ENCODE peak calls at places on chromosomes 3 and 15, in six cellular contexts. O is coronary artery, J is fibroblast of lung, W is hepatocyte, P is psoas muscle, S is cardiac fibroblast. V is an unnamed sample.
A peak's percentile ranks its signal among the peaks of the same experiment; 100 is the strongest.

GRCh38 chr3:38297537-38297936 is 15.4 kb downstream of the SLC22A14 start:
- DNase-seq in O (no peak), J (no peak), W (no peak), P (no peak), S (no peak), V (no peak)

GRCh38 chr3:53221345-53221744 is 34.5 kb downstream of the TKT start:
- DNase-seq in O (no peak), J (no peak), W (no peak), P (no peak), S (no peak), V (no peak)

GRCh38 chr3:195774917-195775316 is 36.8 kb downstream of the MUC4 start:
- DNase-seq in O (no peak), J (peak; percentile 14), W (peak; percentile 50), P (peak; percentile 76), S (peak; percentile 39), V (peak; percentile 37)

GRCh38 chr3:133821767-133822638 is 16.4 kb downstream of the SRPRB start:
- DNase-seq in O (no peak), J (peak; percentile 77), W (peak; percentile 46), P (peak; percentile 78), S (peak; percentile 38), V (peak; percentile 68)

GRCh38 chr15:69511015-69511414 is 58.4 kb downstream of the RPLP1 start:
- DNase-seq in O (no peak), J (no peak), W (no peak), P (no peak), S (no peak), V (peak; percentile 3)

GRCh38 chr3:68620211-68620610 is 312.1 kb downstream of the TAFA4 start:
- DNase-seq in O (no peak), J (no peak), W (no peak), P (no peak), S (no peak), V (no peak)

GRCh38 chr3:119538772-119539171 is 20.6 kb downstream of the CD80 start:
- DNase-seq in O (no peak), J (no peak), W (no peak), P (no peak), S (no peak), V (no peak)

GRCh38 chr3:42655331-42655888 is 1.9 kb downstream of the ZBTB47 start:
- DNase-seq in O (peak; percentile 74), J (peak; percentile 30), W (no peak), P (peak; percentile 57), S (no peak), V (no peak)

GRCh38 chr15:73927003-73927475 is 777 bp downstream of the LOXL1 start:
- DNase-seq in O (no peak), J (no peak), W (peak; percentile 68), P (peak; percentile 60), S (no peak), V (no peak)

GRCh38 chr3:172125963-172126403 is 86.6 kb downstream of the FNDC3B start:
- DNase-seq in O (peak; percentile 85), J (peak; percentile 95), W (peak; percentile 67), P (peak; percentile 59), S (peak; percentile 67), V (peak; percentile 77)

GRCh38 chr3:38327335-38328009 is 19.1 kb upstream of the XYLB start:
- DNase-seq in O (no peak), J (peak; percentile 62), W (no peak), P (no peak), S (peak; percentile 33), V (peak; percentile 42)

GRCh38 chr15:101116681-101116976 is 135.2 kb downstream of the CHSY1 start:
- DNase-seq in O (no peak), J (no peak), W (no peak), P (no peak), S (no peak), V (no peak)

GRCh38 chr3:41120461-41120860 is 78.8 kb upstream of the CTNNB1 start:
- DNase-seq in O (peak; percentile 40), J (no peak), W (no peak), P (no peak), S (no peak), V (no peak)

GRCh38 chr15:83106994-83107840 is at the start of gene TM6SF1:
- DNase-seq in O (no peak), J (no peak), W (peak; percentile 26), P (peak; percentile 58), S (no peak), V (no peak)

GRCh38 chr3:88057650-88058321 is 1.0 kb downstream of the CGGBP1 start:
- DNase-seq in O (no peak), J (peak; percentile 52), W (peak; percentile 30), P (no peak), S (peak; percentile 51), V (peak; percentile 37)

GRCh38 chr15:91752081-91752810 is 101.3 kb upstream of the SLCO3A1 start:
- DNase-seq in O (no peak), J (no peak), W (no peak), P (no peak), S (no peak), V (no peak)

GRCh38 chr3:158725348-158725966 is 6.8 kb downstream of the RARRES1 start:
- DNase-seq in O (peak; percentile 84), J (peak; percentile 99), W (peak; percentile 60), P (peak; percentile 49), S (peak; percentile 94), V (peak; percentile 99)

GRCh38 chr3:178623666-178624255 is 87.5 kb downstream of the KCNMB2 start:
- DNase-seq in O (no peak), J (peak; percentile 18), W (no peak), P (no peak), S (no peak), V (peak; percentile 9)

GRCh38 chr15:63426552-63426951 is 44.9 kb upstream of the CA12 start:
- DNase-seq in O (no peak), J (no peak), W (no peak), P (no peak), S (no peak), V (no peak)

GRCh38 chr3:50269460-50269859 is 513 bp downstream of the SEMA3B start:
- DNase-seq in O (no peak), J (no peak), W (no peak), P (no peak), S (no peak), V (no peak)

GRCh38 chr3:10505791-10506585 is 602 bp upstream of the ATP2B2 start:
- DNase-seq in O (no peak), J (no peak), W (no peak), P (no peak), S (no peak), V (no peak)

GRCh38 chr3:178120367-178120766 is 415.9 kb upstream of the KCNMB2 start:
- DNase-seq in O (no peak), J (no peak), W (no peak), P (no peak), S (no peak), V (no peak)

GRCh38 chr15:40098489-40099261 is 10.0 kb downstream of the BMF start:
- DNase-seq in O (peak; percentile 87), J (peak; percentile 95), W (peak; percentile 97), P (peak; percentile 62), S (peak; percentile 91), V (peak; percentile 97)

GRCh38 chr3:33277193-33277882 is at the start of gene FBXL2:
- DNase-seq in O (peak; percentile 76), J (peak; percentile 65), W (peak; percentile 94), P (peak; percentile 45), S (peak; percentile 75), V (peak; percentile 56)

GRCh38 chr3:50428007-50428633 is 68.8 kb upstream of the TMEM115 start:
- DNase-seq in O (no peak), J (no peak), W (no peak), P (no peak), S (peak; percentile 19), V (no peak)

GRCh38 chr3:169456900-169457299 is 206.6 kb downstream of the MECOM start:
- DNase-seq in O (no peak), J (no peak), W (no peak), P (no peak), S (no peak), V (no peak)

GRCh38 chr3:106560451-106560966 is 691.7 kb upstream of the CBLB start:
- DNase-seq in O (no peak), J (peak; percentile 78), W (no peak), P (no peak), S (peak; percentile 81), V (peak; percentile 88)

GRCh38 chr3:16362781-16363180 is 97.8 kb downstream of the OXNAD1 start:
- DNase-seq in O (no peak), J (no peak), W (no peak), P (no peak), S (no peak), V (no peak)

GRCh38 chr3:129291487-129291886 is 12.8 kb downstream of the HMCES start:
- DNase-seq in O (no peak), J (peak; percentile 79), W (no peak), P (no peak), S (peak; percentile 57), V (no peak)

GRCh38 chr15:32994810-32995424 is 199.6 kb downstream of the FMN1 start:
- DNase-seq in O (no peak), J (peak; percentile 82), W (peak; percentile 30), P (no peak), S (peak; percentile 72), V (peak; percentile 61)
- H3K4me3 ChIP-seq in O (no peak overlapping the region), J (no peak overlapping the region), W (no peak overlapping the region), P (no peak overlapping the region), S (no peak overlapping the region), V (no peak overlapping the region)

GRCh38 chr3:152149832-152150231 is 118.9 kb upstream of the MBNL1 start:
- DNase-seq in O (no peak), J (peak; percentile 42), W (no peak), P (no peak), S (no peak), V (peak; percentile 34)
- H3K4me3 ChIP-seq in O (no peak overlapping the region), J (no peak overlapping the region), W (no peak overlapping the region), P (no peak overlapping the region), S (no peak overlapping the region), V (no peak overlapping the region)

GRCh38 chr3:44643024-44643423 is 5.5 kb upstream of the ZNF35 start:
- DNase-seq in O (no peak), J (no peak), W (no peak), P (no peak), S (no peak), V (no peak)

GRCh38 chr3:44649709-44650108 is 1.2 kb downstream of the ZNF35 start:
- DNase-seq in O (no peak), J (no peak), W (no peak), P (no peak), S (no peak), V (no peak)

GRCh38 chr3:44648564-44649229 is at the start of gene ZNF35:
- DNase-seq in O (peak; percentile 84), J (peak; percentile 93), W (peak; percentile 92), P (peak; percentile 78), S (peak; percentile 92), V (peak; percentile 91)

GRCh38 chr3:44642337-44642736 is 6.2 kb upstream of the ZNF35 start:
- DNase-seq in O (no peak), J (no peak), W (no peak), P (no peak), S (no peak), V (no peak)

DNA sequence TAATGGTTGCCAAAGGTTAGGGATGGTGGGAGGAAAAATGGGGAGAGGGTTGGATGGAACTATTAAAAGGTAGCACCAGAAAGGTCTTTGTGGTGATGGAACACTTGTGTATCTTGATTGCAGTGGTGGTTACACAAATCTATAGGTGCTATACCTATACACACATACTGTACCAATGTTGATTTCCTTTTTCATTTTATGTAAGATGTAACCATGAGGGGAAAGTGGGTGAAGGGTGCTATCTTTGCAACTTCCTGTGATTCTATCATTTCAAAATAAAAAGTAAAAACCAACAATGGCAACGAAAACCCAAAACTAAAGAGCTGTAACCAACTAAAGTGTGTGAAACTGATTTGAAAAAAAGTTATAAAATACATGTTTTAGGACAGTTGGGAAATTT is 761 bp upstream of the ZNF35 start:
- DNase-seq in O (no peak), J (no peak), W (no peak), P (no peak), S (no peak), V (no peak)
- H3K4me3 ChIP-seq in O (no peak overlapping the region), J (no peak overlapping the region), W (no peak overlapping the region), P (no peak overlapping the region), S (no peak overlapping the region), V (no peak overlapping the region)

GRCh38 chr3:127731546-127731945 is 58.8 kb downstream of the ABTB1 start:
- DNase-seq in O (no peak), J (no peak), W (no peak), P (no peak), S (no peak), V (no peak)
- H3K4me3 ChIP-seq in O (no peak overlapping the region), J (no peak overlapping the region), W (no peak overlapping the region), P (no peak overlapping the region), S (no peak overlapping the region), V (no peak overlapping the region)